ENCODE peak calls at places on chromosomes 13 and 19, in nine cellular contexts. V is neural progenitor cell; D is tibial artery; C is CD4-positive, alpha-beta T cell; G is progenitor cell of endocrine pancreas; O is stomach; Q is heart left ventricle; K is omental fat pad; R is sigmoid colon. E is an unnamed sample.

GRCh38 chr13:33017410-33017929 is 1.2 kb downstream of the KL start:
- DNase-seq in V (peak), D (peak), C (no peak), G (no peak), O (peak), Q (peak), K (no peak), R (peak), E (peak)

GRCh38 chr19:40217027-40217810 is 965 bp downstream of the TTC9B start:
- DNase-seq in V (peak), D (no peak), C (no peak), G (peak), O (peak), Q (no peak), K (no peak), R (no peak), E (no peak)

GRCh38 chr19:3480383-3481091 is at the start of gene SMIM24:
- DNase-seq in V (no peak), D (no peak), C (no peak), G (no peak), O (peak), Q (no peak), K (no peak), R (no peak), E (no peak)

GRCh38 chr19:51417107-51417806 is at the start of gene SIGLEC10:
- DNase-seq in V (no peak), D (peak), C (no peak), G (no peak), O (peak), Q (peak), K (no peak), R (no peak), E (peak)

GRCh38 chr19:16661480-16662034 is 618 bp downstream of the TMEM38A start:
- DNase-seq in V (peak), D (peak), C (no peak), G (peak), O (peak), Q (peak), K (no peak), R (peak), E (no peak)

GRCh38 chr19:34228347-34228746 is 26.0 kb upstream of the GARRE1 start:
- DNase-seq in V (no peak), D (no peak), C (no peak), G (no peak), O (no peak), Q (no peak), K (no peak), R (no peak), E (no peak)

GRCh38 chr19:52962394-52963228 is at the start of gene ZNF816:
- DNase-seq in V (peak), D (peak), C (peak), G (peak), O (peak), Q (peak), K (peak), R (peak), E (peak)

GRCh38 chr13:97267418-97268059 is 45.4 kb downstream of the MBNL2 start:
- DNase-seq in V (peak), D (no peak), C (no peak), G (no peak), O (no peak), Q (no peak), K (no peak), R (no peak), E (no peak)

GRCh38 chr19:7928741-7929701 is 3.1 kb upstream of the CTXN1 start:
- DNase-seq in V (peak), D (peak), C (peak), G (no peak), O (no peak), Q (no peak), K (peak), R (peak), E (peak)

GRCh38 chr19:51497666-51498065 is 3.9 kb downstream of the SIGLEC12 start:
- DNase-seq in V (no peak), D (no peak), C (no peak), G (no peak), O (no peak), Q (no peak), K (no peak), R (no peak), E (no peak)

GRCh38 chr13:20221772-20222171 is 10.3 kb downstream of the GJB6 start:
- DNase-seq in V (no peak), D (no peak), C (no peak), G (no peak), O (no peak), Q (no peak), K (no peak), R (no peak), E (no peak)

GRCh38 chr13:27172495-27172842 is 858 bp upstream of the USP12 start:
- DNase-seq in V (no peak), D (no peak), C (no peak), G (no peak), O (no peak), Q (no peak), K (no peak), R (no peak), E (peak)

GRCh38 chr13:20390526-20391175 is 135.0 kb downstream of the CRYL1 start:
- DNase-seq in V (no peak), D (no peak), C (no peak), G (no peak), O (no peak), Q (no peak), K (no peak), R (no peak), E (no peak)

GRCh38 chr13:92804346-92804745 is 422.3 kb upstream of the GPC6 start:
- DNase-seq in V (no peak), D (no peak), C (no peak), G (no peak), O (no peak), Q (no peak), K (no peak), R (no peak), E (no peak)

GRCh38 chr13:94228781-94229180 is 250.7 kb downstream of the DCT start:
- DNase-seq in V (no peak), D (no peak), C (no peak), G (no peak), O (no peak), Q (no peak), K (no peak), R (no peak), E (no peak)

GRCh38 chr19:19276386-19276785 is 3.3 kb upstream of the TM6SF2 start:
- DNase-seq in V (no peak), D (no peak), C (no peak), G (no peak), O (no peak), Q (no peak), K (no peak), R (no peak), E (no peak)

GRCh38 chr19:45729774-45730388 is 815 bp downstream of the FBXO46 start:
- DNase-seq in V (no peak), D (no peak), C (no peak), G (no peak), O (no peak), Q (no peak), K (no peak), R (no peak), E (no peak)

GRCh38 chr19:56966697-56967299 is 126.3 kb upstream of the PEG3 start:
- DNase-seq in V (no peak), D (no peak), C (no peak), G (no peak), O (no peak), Q (no peak), K (no peak), R (no peak), E (no peak)

GRCh38 chr13:29581666-29582065 is 13.8 kb downstream of the SLC7A1 start:
- DNase-seq in V (no peak), D (no peak), C (no peak), G (no peak), O (no peak), Q (no peak), K (no peak), R (no peak), E (no peak)

GRCh38 chr19:18865973-18866799 is 29.8 kb downstream of the CERS1 start:
- DNase-seq in V (peak), D (no peak), C (peak), G (peak), O (peak), Q (peak), K (peak), R (no peak), E (peak)

GRCh38 chr19:33640773-33641172 is 19.0 kb downstream of the CHST8 start:
- DNase-seq in V (no peak), D (no peak), C (no peak), G (no peak), O (no peak), Q (no peak), K (no peak), R (no peak), E (no peak)

GRCh38 chr19:49119411-49120324 is at the start of gene PPFIA3:
- DNase-seq in V (peak), D (peak), C (no peak), G (peak), O (peak), Q (peak), K (no peak), R (peak), E (peak)

GRCh38 chr19:49585023-49585422 is 3.9 kb downstream of the PRRG2 start:
- DNase-seq in V (peak), D (no peak), C (no peak), G (peak), O (no peak), Q (no peak), K (no peak), R (no peak), E (no peak)

GRCh38 chr13:60384911-60385310 is 12.1 kb upstream of the TDRD3 start:
- DNase-seq in V (no peak), D (no peak), C (no peak), G (no peak), O (no peak), Q (no peak), K (no peak), R (no peak), E (no peak)

DNA sequence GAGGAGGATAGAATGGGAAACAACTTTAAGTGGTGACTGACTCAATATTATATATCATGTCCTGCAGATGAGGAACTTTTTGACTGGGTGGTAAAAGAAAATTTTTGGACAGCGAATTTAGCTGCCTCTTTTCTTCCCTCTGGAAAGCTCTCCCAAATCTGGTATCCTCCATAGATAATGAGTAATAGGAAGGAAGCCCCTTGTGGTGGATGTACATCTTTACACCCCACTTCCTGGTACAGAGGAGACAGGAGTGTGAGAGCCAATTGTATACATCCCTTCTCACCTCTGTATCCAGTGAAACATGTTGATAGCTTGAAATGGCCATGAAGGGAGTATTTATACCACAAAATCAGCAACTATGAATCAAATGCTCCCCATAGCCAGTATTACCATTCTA is 17.2 kb upstream of the TDRD3 start:
- DNase-seq in V (peak), D (no peak), C (no peak), G (no peak), O (no peak), Q (no peak), K (no peak), R (no peak), E (no peak)
- TF ChIP-seq CTCF in V (peak), D (no peak), C (no peak), G (peak), O (no peak), Q (no peak), K (no peak), R (no peak), E (no peak)

GRCh38 chr19:54137913-54138776 is 583 bp downstream of the CNOT3 start:
- DNase-seq in V (peak), D (no peak), C (no peak), G (peak), O (no peak), Q (no peak), K (no peak), R (no peak), E (peak)
- TF ChIP-seq CTCF in V (peak), D (no peak), C (no peak), G (peak), O (no peak), Q (no peak), K (no peak), R (no peak), E (peak)

GRCh38 chr13:63086286-63086685 is 1670.6 kb upstream of the PCDH20 start:
- DNase-seq in V (no peak), D (no peak), C (no peak), G (no peak), O (no peak), Q (no peak), K (no peak), R (no peak), E (no peak)

GRCh38 chr13:63085851-63086250 is 1670.2 kb upstream of the PCDH20 start:
- DNase-seq in V (peak), D (no peak), C (no peak), G (no peak), O (no peak), Q (no peak), K (no peak), R (no peak), E (no peak)

DNA sequence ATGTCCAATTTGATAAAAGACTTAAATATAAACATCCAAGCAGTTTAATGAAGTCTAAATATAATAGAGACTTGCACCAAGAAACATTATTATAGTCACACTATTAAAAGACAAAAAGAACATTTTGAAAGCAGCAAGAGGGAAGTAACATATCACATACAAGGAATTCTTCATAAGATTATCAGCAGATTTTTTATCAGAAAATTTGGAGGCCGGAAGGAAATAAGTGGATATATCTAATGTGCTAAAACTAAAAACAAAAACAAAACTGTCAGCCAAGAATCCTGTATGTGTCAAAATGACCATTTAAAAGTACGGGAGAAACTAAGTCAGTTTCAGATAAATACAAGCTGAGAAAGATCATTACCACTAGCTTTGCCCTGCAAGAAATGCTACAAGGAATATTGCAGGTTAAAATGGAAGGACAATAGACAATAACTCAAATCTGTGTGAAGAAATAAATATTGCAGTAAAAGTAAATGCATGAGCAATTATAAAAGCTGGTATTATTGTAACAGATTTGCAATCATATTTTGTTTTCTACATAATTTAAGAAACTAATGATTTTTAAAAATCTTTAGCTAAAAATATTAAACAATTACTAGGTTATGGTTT is 1665.9 kb upstream of the PCDH20 start:
- DNase-seq in V (no peak), D (no peak), C (no peak), G (no peak), O (no peak), Q (no peak), K (no peak), R (no peak), E (no peak)
- TF ChIP-seq CTCF in V (no peak), D (no peak), C (no peak), G (no peak), O (no peak), Q (no peak), K (no peak), R (no peak), E (no peak)

GRCh38 chr19:1258707-1259205 is 10.4 kb downstream of the MIDN start:
- DNase-seq in V (no peak), D (no peak), C (no peak), G (no peak), O (no peak), Q (no peak), K (no peak), R (no peak), E (no peak)

GRCh38 chr19:1257475-1258160 is 9.2 kb downstream of the MIDN start:
- DNase-seq in V (no peak), D (no peak), C (no peak), G (no peak), O (no peak), Q (no peak), K (no peak), R (no peak), E (no peak)

GRCh38 chr19:1255186-1256161 is 7.1 kb downstream of the MIDN start:
- DNase-seq in V (no peak), D (no peak), C (no peak), G (no peak), O (no peak), Q (no peak), K (no peak), R (no peak), E (no peak)

GRCh38 chr19:1258161-1258492 is 9.7 kb downstream of the MIDN start:
- DNase-seq in V (no peak), D (no peak), C (no peak), G (no peak), O (no peak), Q (no peak), K (no peak), R (no peak), E (no peak)

DNA sequence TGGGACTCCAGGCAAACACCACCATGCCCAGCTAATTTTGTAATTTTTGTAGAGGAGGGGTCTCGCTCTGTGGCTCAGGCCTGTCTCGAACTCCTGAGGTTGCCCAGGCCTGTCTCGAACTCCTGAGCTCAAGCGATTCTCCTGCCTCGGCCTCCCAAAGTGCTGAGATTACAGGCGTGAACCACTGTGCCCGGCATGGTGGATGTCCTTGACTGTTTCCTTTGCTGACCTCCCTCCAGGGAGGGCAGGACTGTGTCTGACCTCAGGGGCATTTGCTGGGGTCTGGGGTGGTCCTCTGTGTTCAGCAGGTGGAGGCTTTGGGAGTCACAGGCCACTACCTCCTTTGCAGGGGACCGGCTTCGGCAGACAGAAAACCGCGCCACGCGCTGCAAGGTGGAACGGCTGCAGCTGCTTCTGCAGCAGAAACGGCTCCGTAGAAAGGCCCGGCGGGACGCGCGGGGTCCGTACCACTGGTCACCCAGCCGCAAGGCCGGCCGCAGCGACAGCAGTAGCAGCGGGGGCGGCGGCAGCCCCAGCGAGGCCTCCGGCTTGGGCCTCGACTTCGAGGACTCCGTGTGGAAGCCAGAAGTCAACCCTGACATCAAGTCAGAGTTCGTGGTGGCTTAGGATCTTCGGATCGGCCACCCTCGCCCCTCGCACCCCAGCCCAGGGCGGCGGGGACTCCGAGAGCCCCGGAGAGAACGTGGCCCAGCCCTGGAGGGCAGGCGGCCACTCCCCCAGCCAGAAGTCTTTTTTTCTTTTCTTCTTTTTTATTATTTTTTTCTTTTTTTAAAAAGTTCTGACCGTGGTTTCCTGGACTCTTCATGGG is 8.5 kb downstream of the MIDN start:
- DNase-seq in V (no peak), D (no peak), C (no peak), G (no peak), O (no peak), Q (no peak), K (no peak), R (no peak), E (no peak)
- TF ChIP-seq CTCF in V (no peak), D (no peak), C (no peak), G (no peak), O (no peak), Q (no peak), K (no peak), R (no peak), E (no peak)

GRCh38 chr19:11437955-11438354 is 2.5 kb downstream of the PRKCSH start:
- DNase-seq in V (no peak), D (no peak), C (no peak), G (no peak), O (no peak), Q (no peak), K (no peak), R (no peak), E (peak)

GRCh38 chr19:11434703-11435056 is 241 bp downstream of the ODAD3 start:
- DNase-seq in V (no peak), D (no peak), C (no peak), G (no peak), O (no peak), Q (no peak), K (no peak), R (no peak), E (no peak)

GRCh38 chr19:11435833-11436313 is 438 bp downstream of the PRKCSH start:
- DNase-seq in V (peak), D (no peak), C (no peak), G (no peak), O (no peak), Q (no peak), K (no peak), R (peak), E (no peak)

DNA sequence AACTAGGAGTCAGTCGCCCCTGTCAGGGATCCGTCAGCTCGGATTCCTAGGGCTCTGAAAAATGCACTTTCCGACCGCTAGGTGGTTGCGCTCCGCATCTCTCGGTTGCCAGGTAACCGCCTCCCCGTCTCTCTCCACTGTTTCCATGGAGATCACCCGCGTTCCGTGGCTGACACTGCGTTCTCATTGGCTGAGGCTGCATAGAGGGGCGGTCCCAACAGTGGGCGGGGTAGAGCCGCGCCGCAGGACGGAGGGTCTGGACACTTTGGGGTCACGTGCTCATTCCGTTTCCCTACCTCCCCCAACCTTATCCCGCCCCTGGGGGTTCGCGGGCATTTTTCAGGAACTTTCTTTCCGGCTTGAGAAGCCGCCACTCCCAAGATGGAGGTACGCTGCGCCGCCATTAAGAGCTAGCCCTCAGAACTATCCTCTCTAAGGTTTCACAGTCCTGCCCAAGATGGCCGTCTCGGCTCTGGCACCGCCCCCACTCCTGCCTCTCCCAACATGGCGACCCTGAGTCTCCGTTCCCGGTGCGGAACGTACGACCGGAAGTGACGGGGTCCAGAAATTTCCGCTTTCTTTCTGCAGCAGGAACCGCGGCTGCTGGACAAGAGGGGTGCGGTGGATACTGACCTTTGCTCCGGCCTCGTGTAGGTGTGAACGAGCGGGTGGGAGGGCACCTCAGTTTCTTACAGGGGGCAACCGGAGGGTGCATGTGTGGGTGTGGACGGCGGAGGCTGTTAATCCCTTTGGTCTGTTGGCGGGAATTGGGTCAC is at the start of the genes ODAD3 and PRKCSH:
- DNase-seq in V (peak), D (peak), C (peak), G (peak), O (peak), Q (peak), K (peak), R (peak), E (peak)
- TF ChIP-seq CTCF in V (peak), D (peak), C (peak), G (peak), O (peak), Q (peak), K (peak), R (peak), E (peak)

GRCh38 chr13:73387318-73387717 is 328.5 kb downstream of the KLF5 start:
- DNase-seq in V (no peak), D (no peak), C (no peak), G (no peak), O (no peak), Q (no peak), K (no peak), R (no peak), E (no peak)

GRCh38 chr13:73390100-73390499 is 331.3 kb downstream of the KLF5 start:
- DNase-seq in V (no peak), D (no peak), C (no peak), G (no peak), O (no peak), Q (no peak), K (no peak), R (no peak), E (no peak)

GRCh38 chr13:73388586-73388985 is 329.8 kb downstream of the KLF5 start:
- DNase-seq in V (no peak), D (no peak), C (no peak), G (no peak), O (no peak), Q (no peak), K (no peak), R (no peak), E (no peak)

GRCh38 chr13:73385848-73386247 is 327.0 kb downstream of the KLF5 start:
- DNase-seq in V (no peak), D (no peak), C (no peak), G (no peak), O (no peak), Q (no peak), K (no peak), R (no peak), E (no peak)
- TF ChIP-seq CTCF in V (no peak), D (no peak), C (no peak), G (no peak), O (no peak), Q (no peak), K (no peak), R (no peak), E (no peak)

GRCh38 chr13:79018166-79018565 is 359.2 kb upstream of the OBI1 start:
- DNase-seq in V (no peak), D (no peak), C (no peak), G (no peak), O (no peak), Q (no peak), K (no peak), R (no peak), E (no peak)
- TF ChIP-seq CTCF in V (no peak), D (no peak), C (no peak), G (no peak), O (no peak), Q (no peak), K (no peak), R (no peak), E (no peak)